ENCODE peak calls at places on chromosome 14, in eight cellular contexts. P is left lung, B is transverse colon, H is heart right ventricle, U is right atrium auricular region, W is PC-3, Z is left ventricle myocardium inferior, Q is cardiac muscle cell. Y is an unnamed sample.
A peak's percentile ranks its signal among the peaks of the same experiment; 100 is the strongest.

GRCh38 chr14:49364752-49365117 is 221.4 kb downstream of the RPS29 start:
- DNase-seq in P (no peak), Q (no peak), H (no peak), U (no peak), W (no peak), B (no peak), Z (no peak), Y (no peak)

GRCh38 chr14:32254952-32255679 is 52.0 kb upstream of the RNU6-8 start:
- DNase-seq in U (peak; percentile 80), B (peak; percentile 71), W (peak; percentile 83), P (no peak), Z (peak; percentile 56), Q (peak; percentile 82), H (peak; percentile 51), Y (peak; percentile 6)

GRCh38 chr14:95519699-95520098 is 3.2 kb upstream of the SYNE3 start:
- DNase-seq in W (peak; percentile 79), B (peak; percentile 71), H (peak; percentile 62), Q (no peak), P (peak; percentile 82), Z (peak; percentile 78), U (peak; percentile 95), Y (peak; percentile 55)

GRCh38 chr14:53192023-53192422 is 38.9 kb upstream of the DDHD1 start:
- DNase-seq in P (no peak), B (no peak), Z (no peak), W (no peak), H (no peak), U (no peak), Q (no peak), Y (no peak)

GRCh38 chr14:72781476-72782181 is 112.3 kb downstream of the DPF3 start:
- DNase-seq in U (peak; percentile 21), W (peak; percentile 71), Q (no peak), Z (no peak), P (no peak), B (no peak), H (no peak), Y (peak; percentile 40)

GRCh38 chr14:69592923-69593677 is 18.3 kb upstream of the SUSD6 start:
- DNase-seq in B (no peak), P (no peak), H (no peak), W (no peak), U (peak; percentile 72), Q (no peak), Z (no peak), Y (no peak)

GRCh38 chr14:21891921-21892320 is 218.3 kb upstream of the OR4E1 start:
- DNase-seq in P (no peak), W (no peak), H (no peak), Q (no peak), U (no peak), Z (no peak), B (no peak), Y (no peak)

GRCh38 chr14:67851785-67852410 is 32.3 kb downstream of the RAD51B start:
- DNase-seq in B (no peak), H (no peak), U (no peak), Q (no peak), W (no peak), P (no peak), Z (no peak), Y (no peak)

GRCh38 chr14:50846171-50846880 is 15.4 kb upstream of the NIN start:
- DNase-seq in W (peak; percentile 57), U (no peak), P (no peak), Z (no peak), B (no peak), H (no peak), Q (no peak), Y (no peak)

GRCh38 chr14:104220225-104221070 is 82.1 kb downstream of the KIF26A start:
- DNase-seq in W (no peak), U (no peak), B (no peak), Q (no peak), H (no peak), P (peak; percentile 76), Z (no peak), Y (no peak)

GRCh38 chr14:105059035-105059916 is 6.0 kb downstream of the GPR132 start:
- DNase-seq in Q (no peak), U (no peak), P (peak; percentile 82), Z (peak; percentile 48), B (no peak), H (no peak), W (no peak), Y (no peak)

GRCh38 chr14:37194698-37195097 is 3.0 kb upstream of the MIPOL1 start:
- DNase-seq in Q (no peak), U (no peak), B (no peak), W (peak; percentile 38), P (no peak), H (no peak), Z (no peak), Y (no peak)

GRCh38 chr14:39113685-39114072 is 444 bp upstream of the GEMIN2 start:
- DNase-seq in Z (no peak), Q (no peak), W (no peak), B (no peak), H (no peak), U (no peak), P (no peak), Y (no peak)

GRCh38 chr14:93092606-93093556 is 22.8 kb downstream of the ITPK1 start:
- DNase-seq in W (no peak), U (no peak), B (no peak), Q (no peak), P (peak; percentile 59), H (peak; percentile 48), Z (no peak), Y (no peak)

GRCh38 chr14:95316826-95317225 is 2.9 kb downstream of the CLMN start:
- DNase-seq in U (no peak), P (no peak), B (no peak), H (no peak), W (no peak), Q (no peak), Z (no peak), Y (no peak)

GRCh38 chr14:90281261-90281660 is 24.9 kb downstream of the PSMC1 start:
- DNase-seq in W (peak; percentile 76), U (no peak), P (no peak), Z (no peak), B (no peak), Q (no peak), H (no peak), Y (no peak)

GRCh38 chr14:35333347-35333730 is 41.2 kb downstream of the PSMA6 start:
- DNase-seq in B (no peak), Q (no peak), U (no peak), Z (no peak), P (no peak), W (no peak), H (no peak), Y (no peak)

GRCh38 chr14:57871487-57872080 is 5.7 kb upstream of the SLC35F4 start:
- DNase-seq in P (no peak), H (no peak), B (no peak), Z (no peak), W (peak; percentile 93), Q (peak; percentile 34), U (no peak), Y (no peak)

GRCh38 chr14:33986804-33987203 is 35.9 kb upstream of the EGLN3 start:
- DNase-seq in U (no peak), W (peak; percentile 75), Q (no peak), Z (no peak), B (no peak), P (no peak), H (no peak), Y (no peak)

GRCh38 chr14:104442107-104442551 is 137.4 kb upstream of the C14orf180 start:
- DNase-seq in Z (no peak), W (no peak), P (no peak), Q (no peak), H (no peak), B (no peak), U (peak; percentile 54), Y (no peak)

GRCh38 chr14:75487155-75487671 is 35.1 kb upstream of the BATF start:
- DNase-seq in Z (no peak), B (no peak), W (peak; percentile 55), P (no peak), U (no peak), H (no peak), Q (no peak), Y (peak; percentile 80)

GRCh38 chr14:93045211-93045674 is 70.5 kb downstream of the ITPK1 start:
- DNase-seq in P (peak; percentile 79), Q (peak; percentile 84), B (no peak), W (no peak), H (no peak), U (no peak), Z (no peak), Y (no peak)

GRCh38 chr14:70780396-70781075 is 28.8 kb downstream of the MAP3K9 start:
- DNase-seq in P (no peak), H (peak; percentile 25), Z (peak; percentile 15), Q (peak; percentile 3), U (no peak), B (peak; percentile 27), W (no peak), Y (peak; percentile 61)

GRCh38 chr14:49933704-49934103 is 40.8 kb downstream of the ARF6 start:
- DNase-seq in Q (no peak), U (no peak), W (no peak), Z (no peak), B (no peak), P (no peak), H (no peak), Y (no peak)

GRCh38 chr14:23513466-23514008 is 38.0 kb downstream of the ZFHX2 start:
- DNase-seq in P (no peak), W (no peak), B (no peak), Z (no peak), Q (no peak), H (no peak), U (no peak), Y (no peak)
- H3K4me3 ChIP-seq in P (no peak overlapping the region), W (no peak overlapping the region), B (no peak overlapping the region), Z (no peak overlapping the region), Q (no peak overlapping the region), H (no peak overlapping the region), U (no peak overlapping the region), Y (no peak overlapping the region)

GRCh38 chr14:20247651-20248246 is 8.7 kb downstream of the OR11H4 start:
- DNase-seq in B (no peak), Z (no peak), Q (no peak), P (no peak), U (no peak), H (no peak), W (peak; percentile 66), Y (no peak)
- TF ChIP-seq CTCF in B (no peak), Z (no peak), Q (no peak), P (no peak), U (no peak), H (no peak), W (peak; percentile 77), Y (peak; percentile 47)

GRCh38 chr14:54425537-54426274 is 15.5 kb downstream of the CNIH1 start:
- DNase-seq in B (no peak), Z (no peak), U (no peak), H (no peak), W (no peak), P (no peak), Q (no peak), Y (no peak)
- H3K36me3 ChIP-seq in B (no peaks in the 10 kb centered on the region), Z (peaks cover 55% of the 10 kb centered on the region), U (peaks cover 43% of the 10 kb centered on the region), H (peaks cover 41% of the 10 kb centered on the region), W (peaks cover 68% of the 10 kb centered on the region), P (no peaks in the 10 kb centered on the region), Q (peaks cover 19% of the 10 kb centered on the region), Y (peaks cover 16% of the 10 kb centered on the region)

DNA sequence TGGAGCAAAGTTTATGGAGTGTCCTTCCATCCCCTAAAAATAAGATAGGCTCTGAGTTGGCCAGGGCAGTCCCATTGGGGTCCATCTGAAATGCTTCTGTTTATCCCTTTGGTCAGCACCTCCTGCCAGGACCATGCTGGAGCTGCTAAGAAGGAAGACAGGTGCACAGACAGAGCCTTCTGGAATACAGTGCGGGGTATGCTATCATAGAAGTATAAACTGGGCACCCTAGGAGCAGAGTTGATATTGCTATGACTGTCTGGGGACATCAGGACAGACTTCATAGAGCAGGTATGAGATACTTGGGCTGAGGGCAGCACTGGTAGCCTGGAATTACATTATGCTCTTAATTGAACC is 170.4 kb upstream of the HIF1A start:
- DNase-seq in Z (no peak), Q (no peak), U (no peak), B (no peak), H (no peak), P (no peak), W (no peak), Y (no peak)
- H3K4me3 ChIP-seq in Z (peak overlapping the region; percentile 18), Q (no peak overlapping the region), U (no peak overlapping the region), B (no peak overlapping the region), H (no peak overlapping the region), P (no peak overlapping the region), W (peak overlapping the region; percentile 29), Y (no peak overlapping the region)

Y was measured in GM06990.